ENCODE peak calls at places on chromosomes 11 and 22, in six cellular contexts. V is central memory CD4-positive, alpha-beta T cell; L is adipocyte; B is NCI-H1105; D is stimulated activated CD8-positive, alpha-beta memory T cell treated with anti-CD3 and anti-CD28 coated beads, Interleukin-15, amount 100 ng/mL, for 4 hours; X is activated CD8-positive, alpha-beta memory T cell treated with anti-CD3 and anti-CD28 coated beads for 4 hours. S is an unnamed sample.

GRCh38 chr22:38860291-38861169 is 11.5 kb downstream of the CBX6 start:
- DNase-seq in V (no peak), L (no peak), B (no peak), D (no peak), X (no peak), S (no peak)

GRCh38 chr11:112996924-112997323 is 35.7 kb downstream of the NCAM1 start:
- DNase-seq in V (no peak), L (no peak), B (no peak), D (no peak), X (no peak), S (no peak)

GRCh38 chr11:94525933-94526332 is 13.7 kb downstream of the C11orf97 start:
- DNase-seq in V (no peak), L (peak), B (no peak), D (no peak), X (no peak), S (no peak)

GRCh38 chr11:118895093-118896039 is 11.7 kb downstream of the CXCR5 start:
- DNase-seq in V (peak), L (no peak), B (no peak), D (no peak), X (no peak), S (no peak)

GRCh38 chr22:43060213-43060612 is 29.0 kb downstream of the TTLL1 start:
- DNase-seq in V (peak), L (peak), B (peak), D (no peak), X (no peak), S (no peak)

GRCh38 chr22:40417881-40418280 is 47.5 kb downstream of the SGSM3 start:
- DNase-seq in V (no peak), L (no peak), B (no peak), D (no peak), X (no peak), S (no peak)

GRCh38 chr22:24975813-24976341 is 23.4 kb downstream of the KIAA1671 start:
- DNase-seq in V (no peak), L (peak), B (no peak), D (no peak), X (no peak), S (peak)

GRCh38 chr11:70306586-70307033 is 36.1 kb downstream of the PPFIA1 start:
- DNase-seq in V (no peak), L (no peak), B (no peak), D (no peak), X (no peak), S (no peak)

GRCh38 chr11:73633999-73634398 is 12.4 kb upstream of the PLEKHB1 start:
- DNase-seq in V (no peak), L (no peak), B (no peak), D (no peak), X (no peak), S (no peak)

GRCh38 chr11:110121204-110121603 is 28.0 kb downstream of the ZC3H12C start:
- DNase-seq in V (no peak), L (peak), B (no peak), D (no peak), X (no peak), S (no peak)

GRCh38 chr22:42068351-42068730 is 2.3 kb downstream of the NAGA start:
- DNase-seq in V (no peak), L (no peak), B (no peak), D (no peak), X (no peak), S (no peak)

GRCh38 chr11:58616594-58616993 is 5.9 kb upstream of the CNTF start:
- DNase-seq in V (no peak), L (peak), B (no peak), D (no peak), X (no peak), S (no peak)

GRCh38 chr22:33620085-33620484 is 300.2 kb downstream of the LARGE1 start:
- DNase-seq in V (no peak), L (no peak), B (no peak), D (no peak), X (no peak), S (no peak)

GRCh38 chr22:22978637-22979036 is 91.0 kb downstream of the IGLL5 start:
- DNase-seq in V (no peak), L (no peak), B (no peak), D (no peak), X (no peak), S (no peak)

GRCh38 chr22:35915477-35916013 is 113.1 kb downstream of the RBFOX2 start:
- DNase-seq in V (no peak), L (peak), B (no peak), D (no peak), X (no peak), S (peak)

GRCh38 chr11:12636871-12637410 is 37.3 kb upstream of the TEAD1 start:
- DNase-seq in V (no peak), L (no peak), B (no peak), D (no peak), X (no peak), S (no peak)

GRCh38 chr11:111019449-111019848 is 226.1 kb upstream of the POU2AF2 start:
- DNase-seq in V (no peak), L (no peak), B (no peak), D (no peak), X (no peak), S (no peak)

GRCh38 chr11:33859306-33859705 is 32.6 kb downstream of the LMO2 start:
- DNase-seq in V (no peak), L (no peak), B (no peak), D (no peak), X (no peak), S (no peak)

GRCh38 chr11:114095899-114096298 is 36.4 kb downstream of the ZBTB16 start:
- DNase-seq in V (no peak), L (no peak), B (no peak), D (no peak), X (no peak), S (no peak)

GRCh38 chr11:76787911-76788596 is 4.9 kb downstream of the TSKU start:
- DNase-seq in V (no peak), L (peak), B (no peak), D (no peak), X (no peak), S (no peak)

GRCh38 chr11:63767415-63768231 is 952 bp downstream of the ZFTA start:
- DNase-seq in V (peak), L (peak), B (peak), D (no peak), X (no peak), S (peak)

S was measured in midbrain.